ENCODE peak calls at places on chromosomes 16 and 17, in seven cellular contexts. S is neural progenitor cell, X is BJ, R is prostate gland, F is Peyer's patch, H is thoracic aorta, W is left ventricle myocardium inferior. K is an unnamed sample.
A peak's percentile ranks its signal among the peaks of the same experiment; 100 is the strongest.

GRCh38 chr17:58324409-58325288 is 3.9 kb downstream of the TSPOAP1 start:
- DNase-seq in S (peak; percentile 87), X (no peak), H (no peak), R (peak; percentile 35), W (no peak), F (no peak), K (peak; percentile 61)

GRCh38 chr17:47604268-47604927 is 45.3 kb upstream of the KPNB1 start:
- DNase-seq in X (no peak), F (no peak), S (no peak), W (peak; percentile 29), H (no peak), R (no peak), K (no peak)

GRCh38 chr17:39079836-39080235 is 71.6 kb downstream of the PLXDC1 start:
- DNase-seq in H (no peak), F (no peak), R (no peak), S (no peak), X (no peak), W (no peak), K (no peak)

GRCh38 chr16:57667526-57668258 is 414 bp upstream of the ADGRG3 start:
- DNase-seq in X (no peak), W (peak; percentile 34), F (no peak), R (no peak), H (no peak), S (no peak), K (no peak)

GRCh38 chr16:11896776-11897175 is 19.0 kb downstream of the GSPT1 start:
- DNase-seq in H (no peak), F (no peak), W (no peak), X (no peak), R (no peak), S (no peak), K (no peak)

GRCh38 chr17:18143044-18143936 is 34.7 kb downstream of the MYO15A start:
- DNase-seq in F (no peak), H (no peak), S (peak; percentile 81), X (no peak), R (no peak), W (no peak), K (no peak)

GRCh38 chr17:3885271-3885670 is 7.6 kb downstream of the CAMKK1 start:
- DNase-seq in F (no peak), X (no peak), W (no peak), R (no peak), S (no peak), H (no peak), K (no peak)

GRCh38 chr16:73483076-73483791 is 435.3 kb upstream of the ZFHX3 start:
- DNase-seq in R (no peak), F (no peak), W (no peak), X (no peak), S (peak; percentile 53), H (no peak), K (no peak)

GRCh38 chr16:79212114-79212791 is 388.3 kb downstream of the MAF start:
- DNase-seq in R (no peak), H (no peak), F (no peak), S (peak; percentile 54), X (no peak), W (no peak), K (no peak)

GRCh38 chr16:278863-279366 is 1.5 kb upstream of the ARHGDIG start:
- DNase-seq in F (no peak), H (no peak), R (no peak), W (no peak), X (no peak), S (peak; percentile 49), K (no peak)

GRCh38 chr17:43940630-43941029 is 1.6 kb downstream of the PPY start:
- DNase-seq in F (no peak), H (no peak), W (no peak), R (no peak), S (peak; percentile 77), X (no peak), K (no peak)

GRCh38 chr16:4796982-4797804 is 2.0 kb downstream of the SMIM22 start:
- DNase-seq in H (no peak), F (no peak), X (no peak), W (no peak), S (no peak), R (no peak), K (no peak)

GRCh38 chr17:5331506-5331905 is 49.4 kb downstream of the RABEP1 start:
- DNase-seq in F (no peak), H (no peak), R (no peak), S (no peak), W (no peak), X (no peak), K (no peak)

GRCh38 chr16:25052530-25052929 is 37.4 kb upstream of the ARHGAP17 start:
- DNase-seq in R (no peak), S (no peak), H (no peak), F (no peak), W (peak; percentile 31), X (no peak), K (no peak)

GRCh38 chr17:77607606-77608005 is 350.9 kb upstream of the TNRC6C start:
- DNase-seq in X (no peak), F (no peak), R (no peak), W (no peak), S (no peak), H (no peak), K (no peak)

GRCh38 chr16:7492122-7492521 is 159.5 kb downstream of the RBFOX1 start:
- DNase-seq in X (no peak), S (peak; percentile 37), R (no peak), F (no peak), H (no peak), W (no peak), K (no peak)

GRCh38 chr17:3690094-3690715 is 5.8 kb downstream of the P2RX5 start:
- DNase-seq in X (no peak), R (no peak), W (no peak), S (no peak), F (no peak), H (no peak), K (no peak)

GRCh38 chr17:80730739-80731138 is 186.1 kb downstream of the RPTOR start:
- DNase-seq in X (no peak), W (no peak), F (no peak), S (no peak), H (no peak), R (no peak), K (no peak)

GRCh38 chr16:29985271-29985811 is 10.1 kb downstream of the HIRIP3 start:
- DNase-seq in W (no peak), X (no peak), F (no peak), S (no peak), R (no peak), H (no peak), K (no peak)

GRCh38 chr17:39763046-39763800 is 25.5 kb downstream of the GRB7 start:
- DNase-seq in F (no peak), H (no peak), S (no peak), X (no peak), W (no peak), R (no peak), K (no peak)

GRCh38 chr16:55169780-55170179 is 154.2 kb upstream of the IRX6 start:
- DNase-seq in F (no peak), S (no peak), X (no peak), H (no peak), R (no peak), W (no peak), K (no peak)

GRCh38 chr17:36591434-36592315 is at the start of gene DHRS11:
- DNase-seq in S (peak; percentile 95), W (peak; percentile 89), X (no peak), R (peak; percentile 68), F (peak; percentile 93), H (peak; percentile 30), K (peak; percentile 85)

DNA sequence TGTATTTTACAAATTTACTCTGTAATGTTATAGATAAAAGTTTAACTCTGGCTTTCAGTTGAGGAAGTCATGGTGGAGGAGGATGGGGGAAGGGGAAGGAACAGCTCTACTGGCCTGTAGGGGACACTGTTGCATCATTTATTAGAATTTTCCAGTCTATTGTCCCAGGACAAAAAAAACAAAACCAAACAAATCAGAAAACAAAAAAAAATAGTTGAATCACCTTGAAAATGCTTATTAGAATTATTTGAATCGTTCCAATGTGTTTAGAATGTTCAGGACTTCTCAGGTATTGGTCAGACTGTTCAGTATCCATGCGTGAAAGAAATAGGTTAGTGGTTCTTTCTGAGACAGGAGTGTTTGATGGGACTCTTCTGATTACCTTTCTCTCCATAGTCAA is 242.0 kb downstream of the FTO start:
- DNase-seq in F (no peak), H (no peak), X (no peak), R (peak; percentile 16), S (peak; percentile 65), W (no peak), K (no peak)
- H3K36me3 ChIP-seq in F (no peaks in the 10 kb centered on the region), H (no peaks in the 10 kb centered on the region), X (no peaks in the 10 kb centered on the region), R (no peaks in the 10 kb centered on the region), S (no peaks in the 10 kb centered on the region), W (peaks cover 9% of the 10 kb centered on the region), K (no peaks in the 10 kb centered on the region)

GRCh38 chr16:31537362-31537921 is 9.7 kb downstream of the AHSP start:
- DNase-seq in F (no peak), R (no peak), H (no peak), W (no peak), S (peak; percentile 48), X (no peak), K (no peak)
- H3K4me3 ChIP-seq in F (peak overlapping the region; percentile 18), R (peak overlapping the region; percentile 4), H (peak overlapping the region; percentile 51), W (peak overlapping the region; percentile 66), S (peak overlapping the region; percentile 42), X (no peak overlapping the region), K (no peak overlapping the region)

DNA sequence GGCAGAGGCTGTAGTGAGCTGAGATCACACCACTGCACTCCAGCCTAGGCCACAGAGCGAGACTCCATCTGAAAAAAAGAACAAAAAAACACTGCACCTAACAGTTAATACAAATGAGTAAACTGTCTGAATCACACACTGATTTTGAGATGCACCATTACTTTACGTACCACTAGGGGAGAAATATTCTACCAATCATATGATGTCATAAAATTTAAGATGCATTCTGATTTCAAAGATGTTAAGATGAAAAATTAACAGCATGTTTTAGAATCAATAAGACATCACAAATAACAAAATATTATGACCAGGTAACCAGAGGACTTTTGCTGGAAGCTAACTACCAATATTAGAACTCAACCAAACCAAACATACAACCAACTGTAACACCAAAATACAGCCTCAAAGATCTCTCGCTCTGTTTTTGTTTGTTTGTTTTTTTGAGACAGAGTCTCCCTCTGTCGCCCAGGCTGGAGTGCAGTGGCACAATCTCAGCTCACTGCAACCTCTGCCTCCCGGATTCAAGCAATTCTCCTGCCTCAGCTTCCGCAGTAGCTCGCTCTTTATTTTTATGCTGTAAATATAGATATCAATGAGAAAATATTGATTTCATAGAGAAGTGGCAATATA is 31.6 kb downstream of the GLG1 start:
- DNase-seq in S (no peak), R (no peak), X (no peak), H (no peak), W (no peak), F (no peak), K (no peak)
- H3K27me3 ChIP-seq in S (no peaks in the 10 kb centered on the region), R (no peaks in the 10 kb centered on the region), X (no peaks in the 10 kb centered on the region), H (no peaks in the 10 kb centered on the region), W (no peaks in the 10 kb centered on the region), F (no peaks in the 10 kb centered on the region), K (no peaks in the 10 kb centered on the region)

GRCh38 chr16:88657371-88657770 is 5.5 kb downstream of the MVD start:
- DNase-seq in R (no peak), F (no peak), X (no peak), W (no peak), H (no peak), S (no peak), K (no peak)
- H3K36me3 ChIP-seq in R (peaks cover 5% of the 10 kb centered on the region), F (peaks cover 43% of the 10 kb centered on the region), X (peaks cover 6% of the 10 kb centered on the region), W (peaks cover 36% of the 10 kb centered on the region), H (peaks cover 19% of the 10 kb centered on the region), S (no peaks in the 10 kb centered on the region), K (peaks cover 40% of the 10 kb centered on the region)

DNA sequence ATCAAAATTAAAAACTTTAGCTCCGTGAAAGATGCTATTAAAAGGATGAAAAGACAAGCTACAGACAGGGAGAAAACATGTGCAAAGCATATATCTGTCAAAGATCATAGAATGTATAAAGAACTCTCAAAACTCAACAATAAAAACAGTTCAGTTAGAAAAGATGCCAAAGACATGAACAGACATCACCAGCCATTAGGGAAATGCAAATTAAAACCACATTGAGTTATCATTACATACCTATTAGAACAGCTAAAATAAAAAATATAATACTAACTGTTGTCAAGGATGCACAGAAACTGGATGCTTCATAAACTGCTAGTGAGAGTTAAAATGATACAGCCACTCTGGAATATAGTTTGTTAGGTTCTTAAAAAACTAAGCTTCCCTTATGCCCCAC is 58.8 kb downstream of the NFATC3 start:
- DNase-seq in W (no peak), S (no peak), X (no peak), H (no peak), R (no peak), F (no peak), K (no peak)
- H3K4me3 ChIP-seq in W (no peak overlapping the region), S (no peak overlapping the region), X (no peak overlapping the region), H (no peak overlapping the region), R (no peak overlapping the region), F (no peak overlapping the region), K (no peak overlapping the region)